ENCODE peak calls at places on chromosomes 12 and 14, in six cellular contexts. One of them, this sample, is unnamed.

GRCh38 chr12:70919597-70920035 is 922 bp downstream of the PTPRR start:
- DNase-seq in EH: no peak
- DNase-seq in A549: no peak
- DNase-seq in mucosa of gallbladder: no peak
- DNase-seq in GM06990: no peak
- DNase-seq in AG08396: peak; percentile 22
- DNase-seq in this sample: no peak

GRCh38 chr12:127125607-127126259 is 1141.2 kb upstream of the TMEM132C start:
- DNase-seq in EH: peak; percentile 80
- DNase-seq in A549: peak; percentile 95
- DNase-seq in mucosa of gallbladder: peak; percentile 22
- DNase-seq in GM06990: peak; percentile 18
- DNase-seq in AG08396: peak; percentile 53
- DNase-seq in this sample: no peak

GRCh38 chr12:127121494-127122070 is 1145.4 kb upstream of the TMEM132C start:
- DNase-seq in EH: peak; percentile 4
- DNase-seq in A549: no peak
- DNase-seq in mucosa of gallbladder: no peak
- DNase-seq in GM06990: no peak
- DNase-seq in AG08396: no peak
- DNase-seq in this sample: no peak

GRCh38 chr12:3641428-3641883 is 111.5 kb downstream of the CRACR2A start:
- DNase-seq in EH: peak; percentile 95
- DNase-seq in A549: peak; percentile 47
- DNase-seq in mucosa of gallbladder: no peak
- DNase-seq in GM06990: no peak
- DNase-seq in AG08396: peak; percentile 29
- DNase-seq in this sample: no peak

GRCh38 chr14:56491299-56492285 is 88.0 kb upstream of the TMEM260 start:
- DNase-seq in EH: peak; percentile 53
- DNase-seq in A549: peak; percentile 72
- DNase-seq in mucosa of gallbladder: peak; percentile 30
- DNase-seq in GM06990: peak; percentile 11
- DNase-seq in AG08396: peak; percentile 36
- DNase-seq in this sample: no peak

GRCh38 chr12:131860472-131861260 is 32.5 kb downstream of the MMP17 start:
- DNase-seq in EH: peak; percentile 92
- DNase-seq in A549: peak; percentile 99
- DNase-seq in mucosa of gallbladder: no peak
- DNase-seq in GM06990: no peak
- DNase-seq in AG08396: peak; percentile 76
- DNase-seq in this sample: no peak

GRCh38 chr12:68119724-68120211 is 39.8 kb downstream of the IFNG start:
- DNase-seq in EH: no peak
- DNase-seq in A549: no peak
- DNase-seq in mucosa of gallbladder: no peak
- DNase-seq in GM06990: peak; percentile 41
- DNase-seq in AG08396: no peak
- DNase-seq in this sample: no peak

GRCh38 chr14:74502236-74503019 is 8.9 kb downstream of the ISCA2 start:
- DNase-seq in EH: peak; percentile 52
- DNase-seq in A549: peak; percentile 60
- DNase-seq in mucosa of gallbladder: no peak
- DNase-seq in GM06990: no peak
- DNase-seq in AG08396: peak; percentile 26
- DNase-seq in this sample: no peak

GRCh38 chr12:58871557-58871956 is 48.7 kb downstream of the LRIG3 start:
- DNase-seq in EH: peak; percentile 55
- DNase-seq in A549: no peak
- DNase-seq in mucosa of gallbladder: no peak
- DNase-seq in GM06990: no peak
- DNase-seq in AG08396: no peak
- DNase-seq in this sample: no peak

GRCh38 chr12:108371801-108372344 is 32.8 kb upstream of the CMKLR1 start:
- DNase-seq in EH: peak; percentile 47
- DNase-seq in A549: no peak
- DNase-seq in mucosa of gallbladder: peak; percentile 13
- DNase-seq in GM06990: no peak
- DNase-seq in AG08396: peak; percentile 52
- DNase-seq in this sample: peak; percentile 80

GRCh38 chr12:2797721-2798418 is 3.1 kb downstream of the FKBP4 start:
- DNase-seq in EH: no peak
- DNase-seq in A549: no peak
- DNase-seq in mucosa of gallbladder: no peak
- DNase-seq in GM06990: no peak
- DNase-seq in AG08396: no peak
- DNase-seq in this sample: no peak

GRCh38 chr14:89533136-89533535 is 116.1 kb upstream of the FOXN3 start:
- DNase-seq in EH: no peak
- DNase-seq in A549: no peak
- DNase-seq in mucosa of gallbladder: no peak
- DNase-seq in GM06990: no peak
- DNase-seq in AG08396: no peak
- DNase-seq in this sample: no peak

GRCh38 chr12:69904761-69905160 is 79.7 kb downstream of the MYRFL start:
- DNase-seq in EH: peak; percentile 76
- DNase-seq in A549: no peak
- DNase-seq in mucosa of gallbladder: no peak
- DNase-seq in GM06990: no peak
- DNase-seq in AG08396: no peak
- DNase-seq in this sample: no peak

GRCh38 chr12:68953536-68953935 is 20.6 kb upstream of the CPM start:
- DNase-seq in EH: no peak
- DNase-seq in A549: no peak
- DNase-seq in mucosa of gallbladder: no peak
- DNase-seq in GM06990: no peak
- DNase-seq in AG08396: no peak
- DNase-seq in this sample: no peak